ENCODE peak calls at places on chromosomes 3 and 15, in nine cellular contexts. Z is nephron progenitor cell, N is OCI-LY7, P is Calu3, I is AG09319, G is cardiac fibroblast, E is GM13976, A is HepG2, W is left ventricle myocardium inferior. D is an unnamed sample.

GRCh38 chr3:183579967-183580720 is 24.6 kb upstream of the KLHL6 start:
- DNase-seq in Z (no peak), N (peak), I (peak), P (no peak), W (peak), E (no peak), A (no peak), G (peak), D (no peak)

GRCh38 chr3:66320390-66320789 is 99.6 kb downstream of the SLC25A26 start:
- DNase-seq in P (no peak), G (no peak), W (no peak), N (no peak), E (no peak), Z (no peak), I (no peak), A (no peak), D (no peak)

GRCh38 chr15:71131601-71132357 is 16.5 kb downstream of the THSD4 start:
- DNase-seq in I (no peak), G (no peak), W (no peak), E (no peak), Z (no peak), N (no peak), A (no peak), P (no peak), D (no peak)

GRCh38 chr15:87263844-87264243 is 992.7 kb downstream of the NTRK3 start:
- DNase-seq in A (no peak), Z (no peak), N (no peak), E (no peak), G (no peak), P (no peak), I (no peak), W (no peak), D (no peak)

GRCh38 chr3:112817782-112818181 is 28.9 kb downstream of the CD200R1L start:
- DNase-seq in A (no peak), I (no peak), Z (no peak), N (no peak), P (no peak), G (no peak), E (no peak), W (no peak), D (no peak)

GRCh38 chr15:91517491-91518200 is 335.9 kb upstream of the SLCO3A1 start:
- DNase-seq in P (no peak), I (no peak), E (no peak), G (no peak), Z (no peak), A (no peak), W (no peak), N (no peak), D (no peak)

GRCh38 chr3:174270841-174271240 is 588.3 kb upstream of the NAALADL2 start:
- DNase-seq in P (no peak), N (no peak), E (no peak), A (no peak), Z (no peak), G (peak), W (no peak), I (peak), D (no peak)

GRCh38 chr3:14277557-14277956 is 98.9 kb downstream of the LSM3 start:
- DNase-seq in I (no peak), P (no peak), Z (no peak), A (no peak), N (no peak), W (no peak), G (no peak), E (no peak), D (no peak)

GRCh38 chr3:53184701-53185100 is 23.7 kb downstream of the PRKCD start:
- DNase-seq in I (no peak), A (no peak), E (no peak), N (no peak), Z (no peak), G (no peak), P (no peak), W (no peak), D (no peak)

GRCh38 chr3:52614689-52615088 is 71.0 kb downstream of the PBRM1 start:
- DNase-seq in N (no peak), Z (no peak), G (no peak), P (no peak), E (no peak), I (no peak), W (no peak), A (no peak), D (no peak)

GRCh38 chr15:48963524-48964113 is at the start of gene SHC4:
- DNase-seq in Z (peak), P (peak), A (peak), N (no peak), I (no peak), W (peak), E (peak), G (peak), D (peak)

GRCh38 chr3:195815169-195815771 is 3.5 kb upstream of the MUC4 start:
- DNase-seq in I (no peak), W (no peak), N (no peak), A (peak), Z (no peak), G (no peak), E (no peak), P (peak), D (peak)

GRCh38 chr15:68679161-68679560 is 100.4 kb downstream of the CORO2B start:
- DNase-seq in P (no peak), G (no peak), E (no peak), W (no peak), A (no peak), I (no peak), N (no peak), Z (no peak), D (no peak)

GRCh38 chr3:187150599-187150998 is 11.3 kb upstream of the RPL39L start:
- DNase-seq in N (peak), I (no peak), Z (no peak), A (peak), P (peak), G (no peak), E (no peak), W (no peak), D (peak)

GRCh38 chr3:79167651-79168416 is 600.0 kb downstream of the ROBO1 start:
- DNase-seq in W (no peak), E (no peak), I (peak), P (no peak), Z (no peak), A (no peak), G (peak), N (no peak), D (no peak)

GRCh38 chr3:110731148-110731547 is 340.5 kb upstream of the NECTIN3 start:
- DNase-seq in N (no peak), A (no peak), P (no peak), Z (no peak), W (no peak), E (no peak), I (peak), G (peak), D (no peak)

GRCh38 chr15:75153084-75153483 is 48.6 kb upstream of the C15orf39 start:
- DNase-seq in N (peak), A (peak), E (peak), G (peak), I (no peak), W (no peak), P (no peak), Z (no peak), D (peak)

GRCh38 chr3:124787490-124788195 is 57.4 kb downstream of the UMPS start:
- DNase-seq in G (peak), W (no peak), Z (no peak), E (no peak), P (no peak), I (no peak), A (no peak), N (no peak), D (peak)

GRCh38 chr3:124788254-124788745 is 58.0 kb downstream of the UMPS start:
- DNase-seq in Z (no peak), P (no peak), G (no peak), W (no peak), E (no peak), I (no peak), A (no peak), N (no peak), D (no peak)

GRCh38 chr3:124784686-124785382 is 54.6 kb downstream of the UMPS start:
- DNase-seq in G (no peak), P (no peak), A (no peak), E (no peak), I (no peak), W (no peak), N (no peak), Z (no peak), D (peak)

GRCh38 chr3:124785966-124786365 is 55.7 kb downstream of the UMPS start:
- DNase-seq in E (no peak), P (no peak), A (no peak), I (no peak), W (no peak), G (no peak), N (no peak), Z (no peak), D (no peak)

GRCh38 chr3:124786491-124787241 is 56.4 kb downstream of the UMPS start:
- DNase-seq in W (no peak), I (no peak), N (no peak), E (no peak), P (peak), A (no peak), G (peak), Z (no peak), D (no peak)
- TF ChIP-seq CTCF in W (peak), I (peak), N (peak), E (no peak), P (no peak), A (peak), G (peak), Z (no peak), D (no peak)

GRCh38 chr3:38623539-38623938 is 25.9 kb downstream of the SCN5A start:
- DNase-seq in G (no peak), E (no peak), P (no peak), W (no peak), Z (peak), N (no peak), I (no peak), A (peak), D (no peak)
- TF ChIP-seq CTCF in G (no peak), E (no peak), P (no peak), W (no peak), Z (peak), N (no peak), I (no peak), A (peak), D (no peak)

DNA sequence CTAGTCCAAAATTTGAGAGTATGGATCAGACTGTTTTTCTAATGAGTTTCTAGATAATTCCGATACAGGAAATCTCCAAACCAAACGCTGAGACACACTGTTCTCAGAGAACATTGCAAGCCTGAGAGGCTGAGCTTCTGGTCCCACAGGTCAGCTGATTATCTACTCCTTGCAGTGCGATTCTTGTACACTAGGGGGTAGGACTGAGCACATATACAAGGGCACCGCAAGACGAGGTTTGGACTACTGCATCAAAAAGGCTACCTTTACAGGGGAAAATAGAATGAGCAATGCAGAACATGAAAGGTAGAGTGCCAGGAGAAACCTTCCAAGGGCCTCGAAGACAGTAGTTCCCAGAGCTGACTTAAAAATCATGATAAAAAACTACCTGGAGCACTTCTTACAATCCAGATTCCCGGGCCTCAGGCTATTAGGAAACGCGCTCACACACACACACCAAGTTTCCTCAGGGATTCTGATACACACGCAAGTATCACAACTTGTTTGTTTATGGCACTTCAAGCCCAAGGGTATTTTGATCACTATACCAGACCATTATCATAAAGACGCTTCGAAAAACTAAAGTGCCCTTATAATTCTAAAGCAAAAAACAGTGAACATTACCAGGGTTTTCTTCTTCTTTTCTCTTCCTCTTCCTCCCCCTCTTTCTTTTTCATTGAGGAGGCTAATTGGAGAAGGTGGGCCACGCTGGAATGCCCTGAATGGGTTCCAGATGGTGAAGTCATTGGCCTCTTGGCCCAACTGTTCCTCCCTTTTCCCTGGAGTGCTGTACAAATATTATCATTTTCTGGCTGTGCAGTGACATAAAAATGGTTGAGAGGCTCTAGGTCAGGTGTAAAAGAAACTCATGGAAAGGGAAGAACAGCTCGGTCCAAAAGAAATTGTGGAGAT is 61.8 kb downstream of the SLC12A8 start:
- DNase-seq in Z (peak), W (no peak), P (peak), N (peak), I (no peak), A (peak), G (no peak), E (peak), D (peak)
- TF ChIP-seq CTCF in Z (peak), W (peak), P (peak), N (peak), I (peak), A (peak), G (peak), E (peak), D (peak)

GRCh38 chr3:36595531-36595930 is 168.8 kb downstream of the DCLK3 start:
- DNase-seq in P (no peak), W (no peak), E (no peak), G (no peak), Z (no peak), A (no peak), N (no peak), I (no peak), D (no peak)

GRCh38 chr3:36597422-36597821 is 166.9 kb downstream of the DCLK3 start:
- DNase-seq in E (no peak), Z (no peak), N (no peak), P (no peak), G (no peak), A (no peak), I (no peak), W (no peak), D (no peak)

GRCh38 chr3:36596411-36596810 is 167.9 kb downstream of the DCLK3 start:
- DNase-seq in A (no peak), I (no peak), G (no peak), W (no peak), P (no peak), Z (no peak), N (no peak), E (no peak), D (no peak)

DNA sequence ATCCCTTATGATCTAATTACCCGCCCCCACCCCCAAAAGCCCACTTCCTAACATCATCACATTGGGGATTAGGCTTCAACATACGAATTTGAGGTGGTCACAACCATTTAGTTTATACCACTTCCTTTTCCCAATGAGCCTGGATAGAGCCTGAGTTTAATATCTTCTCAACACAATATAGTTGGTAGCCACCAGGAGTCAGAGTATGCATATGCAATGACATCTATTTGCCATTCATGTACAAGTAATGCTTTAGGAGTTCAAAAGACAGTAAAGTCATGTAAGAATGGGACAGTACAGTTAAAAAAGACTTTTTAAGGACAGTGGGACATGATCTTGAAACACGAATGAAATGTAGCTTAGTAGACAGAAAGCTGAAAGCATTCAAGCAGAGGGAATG is 172.4 kb downstream of the DCLK3 start:
- DNase-seq in P (no peak), W (no peak), N (no peak), A (no peak), E (no peak), G (peak), Z (no peak), I (no peak), D (no peak)
- TF ChIP-seq CTCF in P (no peak), W (no peak), N (no peak), A (no peak), E (no peak), G (peak), Z (no peak), I (peak), D (no peak)

D was measured in activated CD8-positive, alpha-beta T cell treated with anti-CD3 and anti-CD28 coated beads for 36 hours.